ENCODE peak calls at places on chromosomes 11 and 22, in five cellular contexts. One of them, this sample, is unnamed. For H3K36me3 and H3K9me3, the result is how much of the 10 kb centered on the place peaks cover.

GRCh38 chr11:126956664-126957063 is 43.9 kb downstream of the KIRREL3 start:
- DNase-seq in psoas muscle: no peak
- DNase-seq in sigmoid colon: no peak
- DNase-seq in suprapubic skin: no peak
- DNase-seq in CD8-positive, alpha-beta T cell: no peak
- DNase-seq in this sample: no peak

GRCh38 chr11:71998649-71999310 is at the start of gene IL18BP:
- DNase-seq in psoas muscle: no peak
- DNase-seq in suprapubic skin: peak
- DNase-seq in CD8-positive, alpha-beta T cell: no peak
- DNase-seq in sigmoid colon: peak
- DNase-seq in this sample: no peak

GRCh38 chr11:44618561-44619425 is 53.3 kb downstream of the CD82 start:
- DNase-seq in suprapubic skin: peak
- DNase-seq in sigmoid colon: peak
- DNase-seq in CD8-positive, alpha-beta T cell: peak
- DNase-seq in psoas muscle: no peak
- DNase-seq in this sample: no peak

GRCh38 chr22:37057226-37057625 is 5.7 kb downstream of the KCTD17 start:
- DNase-seq in psoas muscle: no peak
- DNase-seq in suprapubic skin: no peak
- DNase-seq in sigmoid colon: no peak
- DNase-seq in CD8-positive, alpha-beta T cell: no peak
- DNase-seq in this sample: no peak

GRCh38 chr11:121415861-121416260 is 36.3 kb upstream of the SORL1 start:
- DNase-seq in CD8-positive, alpha-beta T cell: no peak
- DNase-seq in suprapubic skin: no peak
- DNase-seq in psoas muscle: no peak
- DNase-seq in sigmoid colon: no peak
- DNase-seq in this sample: peak

GRCh38 chr11:93587858-93588581 is 44.8 kb upstream of the SMCO4 start:
- DNase-seq in sigmoid colon: no peak
- DNase-seq in CD8-positive, alpha-beta T cell: no peak
- DNase-seq in suprapubic skin: no peak
- DNase-seq in psoas muscle: no peak
- DNase-seq in this sample: no peak

GRCh38 chr11:20980736-20981135 is 311.4 kb downstream of the NELL1 start:
- DNase-seq in psoas muscle: no peak
- DNase-seq in sigmoid colon: no peak
- DNase-seq in suprapubic skin: no peak
- DNase-seq in CD8-positive, alpha-beta T cell: no peak
- DNase-seq in this sample: peak

GRCh38 chr11:27390959-27391326 is 27.9 kb upstream of the CCDC34 start:
- DNase-seq in sigmoid colon: no peak
- DNase-seq in psoas muscle: no peak
- DNase-seq in CD8-positive, alpha-beta T cell: no peak
- DNase-seq in suprapubic skin: no peak
- DNase-seq in this sample: no peak

GRCh38 chr22:48780597-48781277 is 1046.9 kb downstream of the BRD1 start:
- DNase-seq in sigmoid colon: peak
- DNase-seq in CD8-positive, alpha-beta T cell: no peak
- DNase-seq in suprapubic skin: no peak
- DNase-seq in psoas muscle: no peak
- DNase-seq in this sample: no peak

GRCh38 chr22:19892249-19892879 is 37.7 kb upstream of the GNB1L start:
- DNase-seq in CD8-positive, alpha-beta T cell: peak
- DNase-seq in sigmoid colon: no peak
- DNase-seq in psoas muscle: no peak
- DNase-seq in suprapubic skin: no peak
- DNase-seq in this sample: no peak

GRCh38 chr22:47836957-47837356 is 1074.5 kb downstream of the TBC1D22A start:
- DNase-seq in psoas muscle: no peak
- DNase-seq in suprapubic skin: no peak
- DNase-seq in sigmoid colon: no peak
- DNase-seq in CD8-positive, alpha-beta T cell: no peak
- DNase-seq in this sample: peak

GRCh38 chr11:44964526-44965209 is 14.0 kb upstream of the TP53I11 start:
- DNase-seq in psoas muscle: no peak
- DNase-seq in CD8-positive, alpha-beta T cell: no peak
- DNase-seq in suprapubic skin: no peak
- DNase-seq in sigmoid colon: no peak
- DNase-seq in this sample: no peak

GRCh38 chr11:131746201-131746600 is 375.8 kb downstream of the NTM start:
- DNase-seq in psoas muscle: no peak
- DNase-seq in suprapubic skin: no peak
- DNase-seq in sigmoid colon: no peak
- DNase-seq in CD8-positive, alpha-beta T cell: no peak
- DNase-seq in this sample: no peak

GRCh38 chr11:120746836-120747609 is 235.5 kb downstream of the GRIK4 start:
- DNase-seq in suprapubic skin: no peak
- DNase-seq in CD8-positive, alpha-beta T cell: no peak
- DNase-seq in psoas muscle: no peak
- DNase-seq in sigmoid colon: no peak
- DNase-seq in this sample: no peak

GRCh38 chr22:38214248-38215056 is 12.7 kb downstream of the MAFF start:
- DNase-seq in suprapubic skin: no peak
- DNase-seq in CD8-positive, alpha-beta T cell: peak
- DNase-seq in psoas muscle: peak
- DNase-seq in sigmoid colon: peak
- DNase-seq in this sample: no peak

GRCh38 chr11:113681711-113682410 is 24.2 kb downstream of the TMPRSS5 start:
- DNase-seq in CD8-positive, alpha-beta T cell: no peak
- DNase-seq in sigmoid colon: no peak
- DNase-seq in psoas muscle: no peak
- DNase-seq in suprapubic skin: no peak
- DNase-seq in this sample: no peak

GRCh38 chr11:15157181-15157580 is 42.5 kb downstream of the INSC start:
- DNase-seq in psoas muscle: no peak
- DNase-seq in sigmoid colon: no peak
- DNase-seq in suprapubic skin: no peak
- DNase-seq in CD8-positive, alpha-beta T cell: no peak
- DNase-seq in this sample: peak

GRCh38 chr11:2797181-2797711 is 88.3 kb downstream of the CDKN1C start:
- DNase-seq in suprapubic skin: peak
- DNase-seq in psoas muscle: peak
- DNase-seq in CD8-positive, alpha-beta T cell: peak
- DNase-seq in sigmoid colon: peak
- DNase-seq in this sample: no peak

GRCh38 chr11:27524155-27524554 is 17.6 kb upstream of the LIN7C start:
- DNase-seq in suprapubic skin: no peak
- DNase-seq in CD8-positive, alpha-beta T cell: no peak
- DNase-seq in psoas muscle: no peak
- DNase-seq in sigmoid colon: no peak
- DNase-seq in this sample: peak

GRCh38 chr11:78651923-78652602 is 77.4 kb upstream of the NARS2 start:
- DNase-seq in psoas muscle: no peak
- DNase-seq in suprapubic skin: no peak
- DNase-seq in CD8-positive, alpha-beta T cell: no peak
- DNase-seq in sigmoid colon: no peak
- DNase-seq in this sample: no peak

GRCh38 chr11:2086239-2087040 is 52.7 kb downstream of the IGF2 start:
- DNase-seq in psoas muscle: peak
- DNase-seq in suprapubic skin: peak
- DNase-seq in sigmoid colon: peak
- DNase-seq in CD8-positive, alpha-beta T cell: no peak
- DNase-seq in this sample: no peak

GRCh38 chr11:117743121-117743815 is 53.7 kb downstream of the DSCAML1 start:
- DNase-seq in CD8-positive, alpha-beta T cell: no peak
- DNase-seq in suprapubic skin: no peak
- DNase-seq in psoas muscle: no peak
- DNase-seq in sigmoid colon: no peak
- DNase-seq in this sample: no peak

GRCh38 chr11:17375547-17375946 is 12.9 kb downstream of the KCNJ11 start:
- DNase-seq in psoas muscle: no peak
- DNase-seq in suprapubic skin: no peak
- DNase-seq in sigmoid colon: no peak
- DNase-seq in CD8-positive, alpha-beta T cell: no peak
- DNase-seq in this sample: no peak

GRCh38 chr11:17369094-17369493 is 17.5 kb downstream of the NCR3LG1 start:
- DNase-seq in suprapubic skin: no peak
- DNase-seq in CD8-positive, alpha-beta T cell: no peak
- DNase-seq in sigmoid colon: no peak
- DNase-seq in psoas muscle: no peak
- DNase-seq in this sample: no peak

GRCh38 chr11:17369685-17370243 is 18.2 kb downstream of the NCR3LG1 start:
- DNase-seq in CD8-positive, alpha-beta T cell: no peak
- DNase-seq in suprapubic skin: no peak
- DNase-seq in sigmoid colon: no peak
- DNase-seq in psoas muscle: no peak
- DNase-seq in this sample: no peak

GRCh38 chr11:17368551-17368950 is 17.0 kb downstream of the NCR3LG1 start:
- DNase-seq in psoas muscle: no peak
- DNase-seq in suprapubic skin: no peak
- DNase-seq in sigmoid colon: no peak
- DNase-seq in CD8-positive, alpha-beta T cell: no peak
- DNase-seq in this sample: no peak

DNA sequence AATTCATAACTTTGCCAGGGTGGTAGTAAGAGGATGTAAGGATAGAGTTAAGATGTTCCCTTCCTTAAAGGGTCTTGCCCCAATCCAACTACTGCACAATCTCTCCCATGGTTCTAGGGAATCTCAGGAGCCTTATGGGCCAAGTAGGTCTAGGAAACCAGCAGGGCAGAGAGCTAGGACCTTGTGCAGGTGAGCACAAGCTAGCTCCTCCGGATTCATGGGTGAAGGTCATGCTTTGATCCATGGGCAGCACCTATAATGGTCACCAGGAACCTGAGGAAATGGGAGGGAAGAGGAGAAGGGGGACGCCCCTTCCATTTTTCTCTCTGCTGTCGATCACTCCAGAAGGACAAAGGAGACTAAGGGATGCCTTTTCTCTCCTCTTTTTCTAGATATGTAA is 16.8 kb downstream of the KCNJ11 start:
- DNase-seq in psoas muscle: no peak
- DNase-seq in CD8-positive, alpha-beta T cell: no peak
- DNase-seq in sigmoid colon: no peak
- DNase-seq in suprapubic skin: no peak
- DNase-seq in this sample: no peak
- H3K36me3 ChIP-seq in psoas muscle: under half
- H3K36me3 ChIP-seq in CD8-positive, alpha-beta T cell: under half
- H3K36me3 ChIP-seq in sigmoid colon: half or more
- H3K36me3 ChIP-seq in suprapubic skin: half or more
- H3K36me3 ChIP-seq in this sample: under half

GRCh38 chr11:92411431-92411830 is 186.8 kb downstream of the FAT3 start:
- DNase-seq in psoas muscle: no peak
- DNase-seq in CD8-positive, alpha-beta T cell: no peak
- DNase-seq in sigmoid colon: no peak
- DNase-seq in suprapubic skin: no peak
- DNase-seq in this sample: no peak

GRCh38 chr11:92415246-92415645 is 190.6 kb downstream of the FAT3 start:
- DNase-seq in psoas muscle: no peak
- DNase-seq in suprapubic skin: no peak
- DNase-seq in sigmoid colon: no peak
- DNase-seq in CD8-positive, alpha-beta T cell: no peak
- DNase-seq in this sample: peak

GRCh38 chr11:92417326-92417725 is 192.7 kb downstream of the FAT3 start:
- DNase-seq in suprapubic skin: no peak
- DNase-seq in CD8-positive, alpha-beta T cell: no peak
- DNase-seq in psoas muscle: no peak
- DNase-seq in sigmoid colon: no peak
- DNase-seq in this sample: no peak

GRCh38 chr11:92409956-92410355 is 185.3 kb downstream of the FAT3 start:
- DNase-seq in CD8-positive, alpha-beta T cell: no peak
- DNase-seq in suprapubic skin: no peak
- DNase-seq in psoas muscle: no peak
- DNase-seq in sigmoid colon: no peak
- DNase-seq in this sample: no peak

GRCh38 chr11:92413757-92414513 is 189.3 kb downstream of the FAT3 start:
- DNase-seq in sigmoid colon: no peak
- DNase-seq in psoas muscle: no peak
- DNase-seq in CD8-positive, alpha-beta T cell: no peak
- DNase-seq in suprapubic skin: no peak
- DNase-seq in this sample: no peak
- H3K4me3 ChIP-seq in sigmoid colon: no peak
- H3K4me3 ChIP-seq in psoas muscle: no peak
- H3K4me3 ChIP-seq in CD8-positive, alpha-beta T cell: no peak
- H3K4me3 ChIP-seq in suprapubic skin: no peak
- H3K4me3 ChIP-seq in this sample: no peak

DNA sequence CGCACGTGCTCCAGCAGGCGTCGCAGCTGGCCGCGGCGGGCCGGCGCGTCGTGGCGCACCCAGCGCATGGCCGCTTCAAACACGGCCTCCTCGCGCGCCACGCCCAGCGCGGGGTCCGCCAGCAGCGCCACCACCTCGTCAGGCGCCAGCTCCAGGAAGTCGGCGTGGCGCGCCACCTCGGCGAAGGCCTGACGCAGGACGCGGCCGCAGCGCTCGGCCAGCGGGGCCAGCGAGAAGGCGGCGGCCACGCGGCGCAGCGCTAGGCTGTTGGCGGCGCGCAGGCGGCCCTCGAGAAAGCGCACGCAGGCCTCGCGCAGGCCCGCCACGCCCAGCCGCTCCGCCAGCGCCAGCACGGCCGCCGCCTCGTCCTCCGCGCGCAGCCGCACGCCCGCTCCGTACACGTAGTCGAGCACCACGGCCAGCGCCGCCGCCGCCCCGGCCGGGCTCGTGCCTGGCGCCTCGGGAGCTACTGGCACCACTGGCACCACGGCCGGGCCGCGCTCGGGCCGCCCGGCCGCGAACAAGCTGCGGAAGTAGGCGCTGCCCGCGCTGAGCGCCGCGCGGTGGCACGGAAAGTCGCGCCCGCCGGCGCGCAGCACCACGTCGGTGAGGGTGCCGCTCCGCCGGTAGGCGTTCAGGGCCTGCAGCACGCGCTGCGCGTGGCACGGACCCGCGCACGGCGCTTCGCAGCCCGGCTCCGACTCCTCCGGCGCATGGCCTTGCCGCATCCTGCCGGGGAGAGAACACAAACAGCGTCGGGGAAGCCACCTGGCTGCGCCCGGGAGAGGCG is 2.9 kb downstream of the KLHL35 start:
- DNase-seq in suprapubic skin: no peak
- DNase-seq in psoas muscle: peak
- DNase-seq in sigmoid colon: peak
- DNase-seq in CD8-positive, alpha-beta T cell: peak
- DNase-seq in this sample: peak
- H3K9me3 ChIP-seq in suprapubic skin: under half
- H3K9me3 ChIP-seq in psoas muscle: under half
- H3K9me3 ChIP-seq in sigmoid colon: under half
- H3K9me3 ChIP-seq in CD8-positive, alpha-beta T cell: under half
- H3K9me3 ChIP-seq in this sample: under half

GRCh38 chr11:125600663-125601062 is 8.0 kb downstream of the STT3A start:
- DNase-seq in CD8-positive, alpha-beta T cell: no peak
- DNase-seq in suprapubic skin: no peak
- DNase-seq in psoas muscle: no peak
- DNase-seq in sigmoid colon: no peak
- DNase-seq in this sample: no peak
- H3K36me3 ChIP-seq in CD8-positive, alpha-beta T cell: half or more
- H3K36me3 ChIP-seq in suprapubic skin: half or more
- H3K36me3 ChIP-seq in psoas muscle: half or more
- H3K36me3 ChIP-seq in sigmoid colon: half or more
- H3K36me3 ChIP-seq in this sample: half or more